ENCODE peak calls at places on chromosome 6, in six cellular contexts. J, D, A, E, Z and X are unnamed samples.
A peak's percentile ranks its signal among the peaks of the same experiment; 100 is the strongest.

GRCh38 chr6:33927551-33927950 is 123.7 kb upstream of the MLN start:
- DNase-seq in J (peak; percentile 73), D (no peak), A (peak; percentile 29), E (no peak), Z (no peak), X (no peak)

GRCh38 chr6:121849477-121849876 is 414.0 kb downstream of the GJA1 start:
- DNase-seq in J (peak; percentile 88), D (no peak), A (peak; percentile 48), E (peak; percentile 44), Z (no peak), X (peak; percentile 52)

GRCh38 chr6:37365791-37366190 is 12.0 kb downstream of the RNF8 start:
- DNase-seq in J (peak; percentile 57), D (no peak), A (no peak), E (no peak), Z (no peak), X (no peak)

GRCh38 chr6:53862517-53863457 is 68.0 kb downstream of the LRRC1 start:
- DNase-seq in J (peak; percentile 62), D (no peak), A (peak; percentile 32), E (peak; percentile 29), Z (no peak), X (no peak)

GRCh38 chr6:119166024-119166782 is 87.7 kb upstream of the FAM184A start:
- DNase-seq in J (no peak), D (no peak), A (no peak), E (no peak), Z (no peak), X (no peak)

GRCh38 chr6:92196320-92196719 is 1223.0 kb downstream of the EPHA7 start:
- DNase-seq in J (no peak), D (no peak), A (no peak), E (no peak), Z (no peak), X (no peak)

GRCh38 chr6:74050921-74051320 is 354.9 kb downstream of the CD109 start:
- DNase-seq in J (no peak), D (no peak), A (no peak), E (no peak), Z (no peak), X (no peak)

GRCh38 chr6:153044295-153044694 is 41.8 kb upstream of the MTRF1L start:
- DNase-seq in J (no peak), D (no peak), A (no peak), E (no peak), Z (no peak), X (no peak)

GRCh38 chr6:54191460-54191859 is 80.2 kb downstream of the MLIP start:
- DNase-seq in J (peak; percentile 80), D (no peak), A (peak; percentile 10), E (peak; percentile 2), Z (no peak), X (no peak)

GRCh38 chr6:6980999-6981581 is 126.7 kb upstream of the RREB1 start:
- DNase-seq in J (no peak), D (no peak), A (no peak), E (no peak), Z (no peak), X (no peak)

GRCh38 chr6:5898102-5898501 is 108.6 kb downstream of the NRN1 start:
- DNase-seq in J (no peak), D (no peak), A (no peak), E (no peak), Z (no peak), X (no peak)

GRCh38 chr6:33978593-33979150 is 167.2 kb downstream of the GRM4 start:
- DNase-seq in J (no peak), D (no peak), A (no peak), E (no peak), Z (peak; percentile 27), X (no peak)

GRCh38 chr6:35786272-35786671 is 5.5 kb downstream of the CLPSL1 start:
- DNase-seq in J (no peak), D (no peak), A (no peak), E (no peak), Z (no peak), X (no peak)

GRCh38 chr6:33974471-33974870 is 170.7 kb upstream of the MLN start:
- DNase-seq in J (no peak), D (no peak), A (no peak), E (no peak), Z (peak; percentile 29), X (no peak)

GRCh38 chr6:27836080-27836782 is 76.0 kb downstream of the OR2B2 start:
- DNase-seq in J (no peak), D (no peak), A (no peak), E (no peak), Z (no peak), X (no peak)

GRCh38 chr6:90375681-90376439 is 79.2 kb upstream of the BACH2 start:
- DNase-seq in J (peak; percentile 54), D (no peak), A (no peak), E (peak; percentile 46), Z (no peak), X (peak; percentile 51)

GRCh38 chr6:36285187-36285612 is 15.3 kb downstream of the PNPLA1 start:
- DNase-seq in J (no peak), D (no peak), A (no peak), E (no peak), Z (no peak), X (no peak)

GRCh38 chr6:112243861-112244415 is 10.4 kb downstream of the LAMA4 start:
- DNase-seq in J (no peak), D (peak; percentile 52), A (peak; percentile 8), E (no peak), Z (no peak), X (no peak)

DNA sequence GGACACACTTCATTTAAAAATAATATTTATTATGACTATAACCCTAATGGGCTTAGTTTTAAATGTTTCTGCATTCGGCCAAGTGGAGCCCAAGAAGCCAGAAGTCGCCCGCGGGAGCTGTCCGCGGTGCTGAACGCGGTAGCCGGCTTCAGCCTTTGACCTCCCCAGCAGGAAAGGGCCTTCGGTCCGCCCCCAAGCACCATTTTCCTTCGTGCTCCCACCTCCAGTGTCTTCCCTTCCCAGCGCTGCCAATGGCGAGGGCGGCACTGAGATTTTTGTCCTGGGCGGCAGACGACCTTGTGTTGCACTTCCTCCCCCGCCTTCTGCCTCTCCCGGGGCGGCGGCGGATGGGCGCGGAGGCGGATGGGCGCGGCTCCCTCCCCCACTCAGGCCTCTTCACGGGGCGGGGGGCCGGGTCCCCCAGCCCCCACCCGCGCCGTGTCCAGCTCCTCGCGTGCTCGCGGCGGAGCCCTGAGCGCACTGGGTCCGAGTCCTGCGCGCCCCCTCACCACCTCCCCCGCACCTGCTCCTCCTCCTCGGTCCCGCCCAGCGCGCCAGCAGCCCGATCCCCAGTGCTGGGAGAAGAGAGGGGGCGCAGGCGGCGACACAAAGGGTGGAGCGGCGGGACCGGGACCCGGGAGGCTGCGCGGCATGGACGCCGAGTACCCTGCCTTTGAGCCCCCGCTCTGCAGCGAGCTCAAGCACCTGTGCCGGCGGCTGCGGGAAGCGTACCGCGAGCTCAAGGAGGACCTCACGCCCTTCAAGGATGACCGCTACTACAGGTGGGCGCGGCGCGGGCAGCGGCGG is 23.6 kb upstream of the TMEM181 start:
- DNase-seq in J (peak; percentile 71), D (peak; percentile 81), A (peak; percentile 60), E (no peak), Z (peak; percentile 85), X (no peak)
- H3K4me3 ChIP-seq in J (peak overlapping the region; percentile 51), D (peak overlapping the region; percentile 63), A (peak overlapping the region; percentile 52), E (peak overlapping the region; percentile 65), Z (peak overlapping the region; percentile 75), X (peak overlapping the region; percentile 52)

GRCh38 chr6:85674604-85675003 is 31.9 kb upstream of the SYNCRIP start:
- DNase-seq in J (peak; percentile 15), D (no peak), A (no peak), E (no peak), Z (no peak), X (no peak)
- H3K4me3 ChIP-seq in J (no peak overlapping the region), D (peak overlapping the region; percentile 94), A (no peak overlapping the region), E (no peak overlapping the region), Z (peak overlapping the region; percentile 87), X (peak overlapping the region; percentile 95)

GRCh38 chr6:117619178-117619577 is 16.9 kb upstream of the GOPC start:
- DNase-seq in J (no peak), D (no peak), A (no peak), E (no peak), Z (no peak), X (no peak)

GRCh38 chr6:117613920-117614535 is 11.7 kb upstream of the GOPC start:
- DNase-seq in J (peak; percentile 9), D (no peak), A (no peak), E (no peak), Z (no peak), X (no peak)

GRCh38 chr6:117616971-117617765 is 14.9 kb upstream of the GOPC start:
- DNase-seq in J (no peak), D (no peak), A (no peak), E (no peak), Z (no peak), X (no peak)

GRCh38 chr6:117617766-117618035 is 15.4 kb upstream of the GOPC start:
- DNase-seq in J (no peak), D (no peak), A (no peak), E (no peak), Z (no peak), X (no peak)

DNA sequence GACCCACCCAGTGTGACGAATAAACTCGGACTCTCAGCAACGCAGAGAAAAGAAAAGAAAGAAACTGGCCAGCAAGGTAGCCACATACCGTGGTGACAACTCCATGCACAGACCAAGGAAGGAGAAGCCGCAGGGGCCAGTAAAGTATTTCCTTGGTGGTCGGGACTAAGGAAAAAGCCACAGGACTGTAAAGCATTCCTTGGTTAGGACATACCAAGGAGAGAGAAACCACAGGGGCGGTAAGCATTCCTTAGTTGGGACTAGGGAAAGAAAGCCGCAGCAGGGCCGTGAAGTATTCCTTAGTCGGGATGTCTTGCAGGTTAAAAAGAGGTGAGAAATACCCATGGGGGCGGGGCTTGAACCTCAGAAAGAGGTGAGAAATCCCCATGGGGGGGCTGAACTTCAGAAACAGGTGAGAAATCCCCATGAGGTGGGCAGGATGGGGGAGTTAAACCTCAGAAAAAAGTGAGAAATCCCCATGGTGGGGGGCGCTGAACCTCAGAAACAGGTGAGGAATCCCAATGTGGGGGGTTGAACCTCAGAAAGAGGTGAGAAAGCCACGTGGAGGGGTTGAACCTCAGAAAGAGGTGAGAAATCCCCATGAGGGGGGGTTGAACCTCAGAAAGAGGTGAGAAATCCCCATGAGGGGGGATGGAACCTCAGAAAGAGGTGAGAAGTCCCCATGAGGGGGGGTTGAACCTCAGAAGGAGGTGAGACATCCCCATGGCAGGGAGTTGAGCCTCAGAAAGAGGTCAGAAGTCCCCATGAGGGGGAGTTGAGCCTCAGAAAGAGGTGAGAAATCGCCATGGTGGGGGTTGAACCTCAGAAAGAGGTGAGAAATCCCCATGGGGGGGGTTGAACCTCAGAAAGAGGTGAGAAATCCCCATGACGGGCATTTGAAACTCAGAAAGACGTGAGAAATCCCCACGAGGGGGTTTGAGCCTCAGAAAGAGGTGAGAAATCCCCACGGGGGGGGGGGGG is 14.0 kb upstream of the GOPC start:
- DNase-seq in J (peak; percentile 9), D (no peak), A (no peak), E (no peak), Z (no peak), X (no peak)
- H3K4me3 ChIP-seq in J (no peak overlapping the region), D (no peak overlapping the region), A (no peak overlapping the region), E (no peak overlapping the region), Z (no peak overlapping the region), X (no peak overlapping the region)

GRCh38 chr6:31767096-31767645 is 4.7 kb downstream of the SAPCD1 start:
- DNase-seq in J (no peak), D (no peak), A (no peak), E (no peak), Z (peak; percentile 46), X (no peak)

GRCh38 chr6:31764239-31764638 is 1.8 kb downstream of the SAPCD1 start:
- DNase-seq in J (no peak), D (no peak), A (no peak), E (no peak), Z (peak; percentile 34), X (no peak)

GRCh38 chr6:31765559-31765909 is 3.1 kb downstream of the SAPCD1 start:
- DNase-seq in J (no peak), D (no peak), A (no peak), E (no peak), Z (peak; percentile 66), X (no peak)

GRCh38 chr6:31763617-31763940 is 1.1 kb downstream of the SAPCD1 start:
- DNase-seq in J (peak; percentile 44), D (no peak), A (peak; percentile 33), E (no peak), Z (no peak), X (peak; percentile 39)

GRCh38 chr6:31765910-31766794 is 3.7 kb downstream of the SAPCD1 start:
- DNase-seq in J (no peak), D (no peak), A (no peak), E (no peak), Z (peak; percentile 72), X (no peak)
- H3K4me3 ChIP-seq in J (no peak overlapping the region), D (peak overlapping the region; percentile 28), A (no peak overlapping the region), E (peak overlapping the region; percentile 50), Z (peak overlapping the region; percentile 39), X (peak overlapping the region; percentile 23)